ENCODE peak calls at places on chromosomes 7 and 10, in five cellular contexts. U is H9, Z is neuronal stem cell, W is H1, B is trophoblast cell. X is an unnamed sample.

GRCh38 chr10:26524161-26524831 is 86.2 kb downstream of the APBB1IP start:
- DNase-seq in U (no peak), B (no peak), Z (no peak), W (no peak), X (no peak)

GRCh38 chr7:142770720-142771352 is at the start of gene PRSS2:
- DNase-seq in B (no peak), W (no peak), Z (no peak), U (no peak), X (no peak)

GRCh38 chr10:5976689-5977470 is 463 bp downstream of the IL15RA start:
- DNase-seq in W (no peak), Z (no peak), B (no peak), U (peak), X (peak)

GRCh38 chr10:101032637-101033201 is 1.7 kb downstream of the SFXN3 start:
- DNase-seq in B (peak), U (no peak), Z (no peak), W (no peak), X (peak)

GRCh38 chr7:100825215-100825671 is 2.1 kb downstream of the EPHB4 start:
- DNase-seq in Z (no peak), B (peak), W (no peak), U (no peak), X (no peak)

GRCh38 chr10:93657757-93658156 is 44.6 kb downstream of the FRA10AC1 start:
- DNase-seq in B (peak), W (no peak), Z (no peak), U (no peak), X (no peak)

GRCh38 chr7:22858640-22859561 is 36.3 kb upstream of the TOMM7 start:
- DNase-seq in Z (no peak), B (peak), W (no peak), U (no peak), X (peak)

GRCh38 chr7:96311967-96312366 is 9.9 kb downstream of the SLC25A13 start:
- DNase-seq in W (no peak), B (no peak), U (no peak), Z (no peak), X (peak)

GRCh38 chr7:158814637-158815036 is 14.7 kb downstream of the ESYT2 start:
- DNase-seq in Z (no peak), B (no peak), U (no peak), W (no peak), X (no peak)

GRCh38 chr10:24360286-24361127 is 151.6 kb downstream of the KIAA1217 start:
- DNase-seq in U (peak), Z (peak), W (no peak), B (peak), X (peak)

GRCh38 chr10:47361293-47361692 is 13.1 kb downstream of the RBP3 start:
- DNase-seq in U (peak), W (peak), Z (peak), B (no peak), X (peak)

GRCh38 chr10:33257439-33257838 is 77.0 kb downstream of the NRP1 start:
- DNase-seq in W (no peak), Z (no peak), B (no peak), U (no peak), X (no peak)

GRCh38 chr7:74032191-74032490 is 4.2 kb downstream of the ELN start:
- DNase-seq in W (no peak), U (no peak), B (no peak), Z (no peak), X (peak)

GRCh38 chr10:111392910-111393309 is 316.1 kb downstream of the ADRA2A start:
- DNase-seq in B (no peak), Z (no peak), W (no peak), U (no peak), X (peak)

GRCh38 chr10:96743988-96744585 is 23.8 kb upstream of the PIK3AP1 start:
- DNase-seq in B (no peak), U (no peak), W (no peak), Z (no peak), X (no peak)

GRCh38 chr10:79239275-79239779 is 107.9 kb upstream of the PPIF start:
- DNase-seq in B (peak), Z (peak), W (no peak), U (peak), X (peak)

GRCh38 chr7:90666186-90666585 is 70.1 kb downstream of the CDK14 start:
- DNase-seq in U (no peak), Z (no peak), B (no peak), W (no peak), X (no peak)

GRCh38 chr7:5695037-5695708 is 86.3 kb downstream of the RNF216 start:
- DNase-seq in B (no peak), W (no peak), Z (no peak), U (no peak), X (peak)

GRCh38 chr7:132730126-132730525 is 153.9 kb upstream of the PLXNA4 start:
- DNase-seq in W (no peak), Z (no peak), U (no peak), B (no peak), X (no peak)
- H2BK12ac ChIP-seq in W (no peak), Z (no peak), U (no peak), B (no peak), X (no peak)

GRCh38 chr10:77180104-77180503 is 457.5 kb downstream of the KCNMA1 start:
- DNase-seq in U (no peak), Z (no peak), B (no peak), W (no peak), X (no peak)
- H2BK120ac ChIP-seq in U (no peak), Z (no peak), B (peak), W (no peak), X (no peak)

GRCh38 chr10:45409782-45410181 is 35.8 kb downstream of the ALOX5 start:
- DNase-seq in Z (no peak), B (no peak), W (no peak), U (no peak), X (no peak)

GRCh38 chr10:45410489-45410806 is 36.4 kb downstream of the ALOX5 start:
- DNase-seq in W (no peak), U (no peak), Z (no peak), B (no peak), X (no peak)

GRCh38 chr10:45411607-45411940 is 37.6 kb downstream of the ALOX5 start:
- DNase-seq in Z (no peak), U (no peak), B (no peak), W (no peak), X (no peak)

GRCh38 chr10:45408421-45409319 is 34.7 kb downstream of the ALOX5 start:
- DNase-seq in U (no peak), W (no peak), B (no peak), Z (no peak), X (no peak)

GRCh38 chr10:45410807-45411606 is 37.0 kb downstream of the ALOX5 start:
- DNase-seq in U (no peak), W (no peak), Z (no peak), B (no peak), X (peak)
- H2BK12ac ChIP-seq in U (no peak), W (no peak), Z (no peak), B (no peak), X (no peak)

DNA sequence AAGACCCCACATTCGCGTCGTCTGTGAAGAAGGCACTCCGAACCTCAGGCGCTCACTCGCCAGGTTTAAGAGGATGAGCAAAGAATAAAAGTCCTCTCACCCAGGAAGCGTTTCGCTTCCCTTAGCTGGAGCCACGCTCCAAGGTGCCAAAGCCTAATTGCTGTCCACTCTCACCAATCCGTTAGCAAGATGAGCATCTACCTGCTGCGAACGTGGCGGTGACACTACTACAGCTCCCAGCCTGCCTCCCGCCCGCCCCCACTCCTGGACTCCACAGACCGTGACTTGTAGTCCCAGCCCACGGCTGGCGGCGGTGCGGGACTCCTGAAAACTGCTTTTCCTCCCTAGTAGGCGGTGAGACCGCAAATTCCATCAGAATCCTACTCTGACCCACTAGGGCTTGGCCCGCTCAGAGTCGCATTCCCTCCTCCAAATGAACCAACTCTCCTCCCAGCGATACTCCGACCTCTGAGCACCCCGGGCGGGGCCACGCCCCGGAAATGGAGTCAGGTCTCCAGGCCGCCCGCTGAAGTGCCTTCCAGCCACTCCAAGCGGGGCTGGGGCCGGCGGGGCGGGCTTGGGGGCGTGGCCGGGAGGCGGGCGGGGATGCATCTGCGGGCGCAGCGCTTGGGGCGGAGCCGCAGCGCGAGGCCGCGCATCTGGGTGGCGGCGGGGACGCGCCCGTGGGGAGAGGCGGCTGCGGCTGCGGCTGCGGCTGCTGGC is 521 bp upstream of the PTPN12 start:
- DNase-seq in U (peak), B (peak), W (peak), Z (peak), X (peak)
- H2BK120ac ChIP-seq in U (no peak), B (no peak), W (no peak), Z (no peak), X (no peak)

DNA sequence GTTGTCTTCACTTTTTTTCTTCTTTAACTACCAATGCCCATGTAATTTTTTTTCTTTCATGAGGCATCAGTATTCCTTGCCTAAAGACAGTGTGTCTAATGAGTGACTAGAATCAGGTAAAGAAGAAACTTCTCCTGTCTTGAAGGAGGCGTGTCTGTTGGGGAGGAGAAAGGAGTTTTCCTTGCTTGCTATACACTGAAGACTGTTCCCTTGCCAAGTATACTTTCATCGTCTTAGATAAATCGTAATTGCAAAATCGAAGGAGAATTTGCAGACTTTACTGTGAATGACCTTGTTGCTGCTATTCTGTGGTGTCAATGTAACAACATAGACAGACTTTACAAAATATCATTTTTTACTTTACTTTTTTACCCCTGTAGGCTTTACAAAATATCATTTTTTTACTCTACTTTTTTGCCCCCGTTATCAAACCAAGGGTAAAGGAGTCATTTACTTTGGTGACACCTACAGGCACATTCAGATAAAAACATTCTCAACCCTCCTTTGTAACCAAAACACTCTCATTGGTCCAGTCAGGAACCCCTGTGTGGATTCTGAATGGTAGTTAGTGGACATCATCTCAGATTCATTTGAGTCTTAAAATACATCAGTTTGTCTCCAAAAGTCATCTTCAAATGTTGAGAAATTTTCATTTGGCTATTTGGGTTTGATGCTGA is 232.4 kb downstream of the AHR start:
- DNase-seq in B (no peak), U (no peak), Z (no peak), W (no peak), X (no peak)
- H2BK12ac ChIP-seq in B (no peak), U (no peak), Z (no peak), W (no peak), X (peak)

DNA sequence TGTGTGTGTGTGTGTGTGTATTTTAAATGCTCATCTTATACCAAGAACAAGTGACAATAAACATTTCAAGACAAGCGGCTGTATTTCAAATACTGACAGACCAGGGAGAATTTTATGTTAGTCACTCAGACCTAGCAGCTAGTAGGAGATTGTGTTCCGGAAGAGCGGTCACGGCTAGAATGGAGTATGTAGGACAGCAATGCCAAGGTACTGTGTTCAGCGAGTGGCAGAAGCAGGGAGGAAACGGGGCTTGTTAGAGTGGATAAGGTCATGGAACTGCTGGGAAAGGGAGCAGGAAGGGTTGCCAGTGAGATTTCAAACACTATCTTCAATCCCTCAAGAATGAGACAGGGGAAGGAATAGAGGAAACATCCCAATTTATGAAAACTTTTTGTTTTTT is 260.5 kb upstream of the PITRM1 start:
- DNase-seq in B (no peak), U (no peak), Z (no peak), W (no peak), X (no peak)
- H2BK120ac ChIP-seq in B (no peak), U (no peak), Z (no peak), W (no peak), X (no peak)

DNA sequence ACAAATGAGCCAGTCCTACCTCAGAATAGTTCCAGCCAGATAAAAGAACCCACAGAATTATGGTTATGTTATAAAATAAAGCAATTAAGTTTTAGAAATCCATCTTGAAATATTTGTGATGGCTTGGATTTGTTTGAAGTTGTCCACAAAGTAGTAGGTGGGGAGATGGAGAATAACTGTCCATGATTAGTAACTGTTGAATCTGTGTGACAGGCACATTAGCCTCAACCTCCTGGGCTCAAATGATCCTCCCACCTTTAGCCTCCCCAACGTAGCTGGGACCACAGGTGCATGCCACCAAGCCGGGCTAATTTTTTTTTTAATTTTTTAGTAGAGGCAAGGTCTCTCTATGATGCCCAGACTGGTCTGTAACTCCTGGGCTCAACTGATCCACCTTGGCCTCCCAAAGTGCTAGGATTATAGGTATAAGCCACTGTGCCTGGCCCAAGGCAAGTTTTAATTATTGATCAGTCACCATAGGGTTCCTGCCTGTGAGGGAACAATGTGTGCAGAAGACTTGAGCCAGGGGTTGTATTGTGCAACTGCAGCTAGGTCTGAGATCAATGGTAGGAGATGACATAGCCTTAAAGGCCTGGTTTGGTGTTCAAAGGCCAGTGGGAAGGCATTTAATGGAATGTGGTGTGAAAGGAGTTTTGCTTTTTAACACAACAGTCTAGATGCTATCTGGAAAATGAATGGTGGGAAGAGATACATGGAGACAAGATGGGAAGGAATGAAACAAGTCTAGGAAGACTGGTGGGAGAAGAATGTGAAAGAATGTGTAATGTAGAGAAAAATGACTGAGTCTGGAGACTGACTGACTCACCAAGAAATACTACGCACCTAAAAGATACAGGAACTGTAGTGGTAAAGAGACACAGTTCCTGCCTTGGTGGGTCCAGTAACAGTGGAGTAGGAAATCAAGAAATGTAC is 9.8 kb downstream of the HNRNPF start:
- DNase-seq in B (peak), W (no peak), U (no peak), Z (no peak), X (peak)
- H2BK12ac ChIP-seq in B (no peak), W (peak), U (no peak), Z (no peak), X (no peak)